ENCODE peak calls at places on chromosomes 4 and X, in four cellular contexts. X, Y, P and Z are unnamed samples.

GRCh38 chrX:101925733-101926132 is 6.1 kb downstream of the ZMAT1 start:
- DNase-seq in X (no peak), Y (no peak), P (no peak), Z (no peak)

GRCh38 chr4:172142331-172142738 is 329.1 kb downstream of the GALNTL6 start:
- DNase-seq in X (no peak), Y (peak; percentile 28), P (no peak), Z (peak; percentile 20)

GRCh38 chr4:187606581-187606980 is 389.0 kb upstream of the ZFP42 start:
- DNase-seq in X (no peak), Y (no peak), P (no peak), Z (no peak)

GRCh38 chr4:2436301-2436700 is 17.5 kb downstream of the CFAP99 start:
- DNase-seq in X (no peak), Y (no peak), P (no peak), Z (no peak)

GRCh38 chrX:153488231-153488914 is 6.4 kb upstream of the BGN start:
- DNase-seq in X (no peak), Y (no peak), P (no peak), Z (no peak)

GRCh38 chr4:7389101-7389701 is 45.5 kb downstream of the PSAPL1 start:
- DNase-seq in X (no peak), Y (no peak), P (peak; percentile 44), Z (no peak)

GRCh38 chr4:150323551-150324325 is 245.5 kb downstream of the DCLK2 start:
- DNase-seq in X (no peak), Y (no peak), P (no peak), Z (no peak)

GRCh38 chr4:105440890-105441289 is 33.0 kb downstream of the PPA2 start:
- DNase-seq in X (no peak), Y (no peak), P (no peak), Z (no peak)

GRCh38 chr4:95869961-95870500 is 30.1 kb downstream of the PDHA2 start:
- DNase-seq in X (no peak), Y (no peak), P (no peak), Z (no peak)

GRCh38 chrX:69306063-69306404 is 140.8 kb upstream of the PJA1 start:
- DNase-seq in X (no peak), Y (no peak), P (no peak), Z (no peak)

GRCh38 chr4:24978291-24979072 is 52.3 kb downstream of the LGI2 start:
- DNase-seq in X (no peak), Y (no peak), P (no peak), Z (no peak)

GRCh38 chr4:123838426-123838825 is 441.8 kb downstream of the SPRY1 start:
- DNase-seq in X (no peak), Y (no peak), P (no peak), Z (no peak)

GRCh38 chrX:130086414-130087207 is 23.7 kb downstream of the ELF4 start:
- DNase-seq in X (no peak), Y (no peak), P (peak; percentile 68), Z (no peak)

GRCh38 chr4:72582853-72583252 is 13.8 kb upstream of the ADAMTS3 start:
- DNase-seq in X (no peak), Y (no peak), P (no peak), Z (no peak)

GRCh38 chrX:134743121-134743520 is 84.8 kb upstream of the PLAC1 start:
- DNase-seq in X (no peak), Y (no peak), P (no peak), Z (no peak)

GRCh38 chr4:180610317-180610716 is 1632.9 kb upstream of the TENM3 start:
- DNase-seq in X (no peak), Y (no peak), P (no peak), Z (peak; percentile 29)

GRCh38 chrX:87805829-87806490 is 288.4 kb downstream of the KLHL4 start:
- DNase-seq in X (no peak), Y (no peak), P (no peak), Z (no peak)

GRCh38 chrX:103248553-103248952 is 6.4 kb downstream of the TCEAL8 start:
- DNase-seq in X (no peak), Y (no peak), P (no peak), Z (no peak)

GRCh38 chrX:40773809-40774208 is 38.5 kb upstream of the MED14 start:
- DNase-seq in X (no peak), Y (no peak), P (no peak), Z (no peak)

GRCh38 chr4:17722361-17722710 is 59.1 kb downstream of the FAM184B start:
- DNase-seq in X (no peak), Y (no peak), P (no peak), Z (no peak)

GRCh38 chr4:5760936-5761480 is 50.0 kb downstream of the EVC start:
- DNase-seq in X (no peak), Y (no peak), P (no peak), Z (no peak)

GRCh38 chr4:153713840-153714239 is 29.8 kb downstream of the TLR2 start:
- DNase-seq in X (no peak), Y (no peak), P (no peak), Z (no peak)

GRCh38 chr4:84579410-84579791 is 3.5 kb upstream of the CDS1 start:
- DNase-seq in X (no peak), Y (no peak), P (no peak), Z (peak; percentile 69)

GRCh38 chr4:1347410-1347864 is 429 bp downstream of the UVSSA start:
- DNase-seq in X (no peak), Y (peak; percentile 29), P (peak; percentile 86), Z (no peak)

GRCh38 chr4:98754736-98755135 is 96.3 kb upstream of the TSPAN5 start:
- DNase-seq in X (no peak), Y (no peak), P (no peak), Z (no peak)

DNA sequence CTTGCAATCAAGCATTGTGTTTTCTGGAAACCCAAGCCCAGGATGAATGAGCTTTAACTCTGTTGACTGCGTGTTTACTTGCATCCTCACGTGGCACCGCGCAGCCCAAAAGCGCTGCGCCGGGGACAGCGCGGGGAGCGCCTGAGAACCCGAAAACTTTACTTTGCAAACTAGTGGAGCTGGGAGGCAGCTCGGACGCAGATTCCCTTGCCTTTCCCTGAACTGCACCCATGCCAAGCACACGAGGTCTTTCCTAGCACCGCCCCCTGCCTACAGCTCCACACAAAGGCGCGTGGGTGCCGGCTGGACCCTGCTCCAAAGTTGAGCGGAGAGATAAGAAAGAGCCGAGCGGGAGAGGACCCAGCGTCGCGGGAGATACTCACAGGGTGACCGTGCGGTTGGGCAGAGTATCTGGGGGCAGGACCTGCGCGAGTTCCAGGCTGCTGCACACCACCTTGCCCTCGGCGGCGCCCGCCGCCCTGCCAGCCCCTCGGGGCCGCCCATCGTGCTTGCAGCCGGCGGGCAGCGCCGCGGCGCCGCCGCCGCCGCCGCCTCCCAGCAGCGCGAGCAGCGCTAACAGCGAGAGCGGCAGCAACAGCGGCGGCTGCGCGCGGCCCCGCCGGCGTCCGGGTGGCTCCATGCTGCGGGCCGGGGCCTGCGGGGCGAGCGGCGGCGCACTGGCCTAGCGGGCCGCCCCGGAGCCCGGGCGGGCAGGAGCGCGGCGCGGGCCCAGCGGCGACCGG is 550 bp downstream of the ADGRA3 start:
- DNase-seq in X (no peak), Y (no peak), P (peak; percentile 70), Z (no peak)
- TF ChIP-seq CTCF in X (no peak), Y (peak; percentile 17), P (no peak), Z (peak; percentile 6)

DNA sequence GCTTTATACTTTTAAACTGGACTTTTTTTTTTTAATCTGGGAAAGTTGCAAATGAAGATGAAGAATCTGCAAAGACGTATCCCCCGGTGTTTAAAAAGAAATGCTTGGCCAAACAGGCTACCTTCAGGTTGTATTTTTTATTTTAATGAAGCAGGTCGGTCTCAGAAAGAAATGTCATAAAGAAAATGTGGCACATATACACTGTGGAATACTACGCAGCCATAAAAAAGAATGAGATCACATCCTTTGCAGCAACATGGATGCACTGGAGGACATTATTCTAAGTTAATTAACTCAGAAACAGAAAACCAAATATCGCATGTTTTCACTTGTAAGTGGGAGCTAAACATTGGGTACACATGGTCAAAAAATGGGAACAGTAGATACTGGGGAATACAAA is 123.4 kb downstream of the IRF2 start:
- DNase-seq in X (no peak), Y (no peak), P (no peak), Z (no peak)
- H3K4me3 ChIP-seq in X (no peak overlapping the region), Y (no peak overlapping the region), P (no peak overlapping the region), Z (no peak overlapping the region)

GRCh38 chr4:138831943-138832342 is 183.6 kb upstream of the NOCT start:
- DNase-seq in X (no peak), Y (no peak), P (no peak), Z (no peak)
- TF ChIP-seq CTCF in X (no peak), Y (no peak), P (no peak), Z (no peak)

GRCh38 chrX:10828640-10829039 is 208.3 kb upstream of the MID1 start:
- DNase-seq in X (no peak), Y (no peak), P (no peak), Z (no peak)

GRCh38 chrX:10833299-10834169 is 213.1 kb upstream of the MID1 start:
- DNase-seq in X (no peak), Y (no peak), P (peak; percentile 47), Z (no peak)

DNA sequence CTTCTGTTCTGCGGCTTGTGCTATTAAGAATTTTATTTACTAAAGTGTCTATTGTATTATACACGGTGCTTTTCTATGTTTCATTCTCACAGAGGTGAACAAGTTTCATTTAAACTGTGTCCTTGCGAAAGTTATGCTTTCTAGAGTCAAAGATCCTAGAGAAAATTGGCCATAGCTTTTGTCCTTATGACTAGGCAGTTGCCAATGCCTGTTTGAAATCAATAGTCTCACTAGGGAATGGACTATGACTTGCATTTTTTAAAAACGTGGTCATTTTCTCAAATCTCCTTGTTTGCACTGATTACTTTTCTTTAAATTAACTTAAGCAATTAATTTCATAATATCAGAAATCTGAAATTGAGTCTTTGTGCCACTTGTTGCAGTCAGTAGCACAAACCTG is 211.7 kb upstream of the MID1 start:
- DNase-seq in X (no peak), Y (no peak), P (no peak), Z (no peak)
- H3K4me3 ChIP-seq in X (peak overlapping the region; percentile 7), Y (no peak overlapping the region), P (no peak overlapping the region), Z (no peak overlapping the region)

GRCh38 chr4:14529653-14530052 is 472.6 kb upstream of the CPEB2 start:
- DNase-seq in X (no peak), Y (no peak), P (no peak), Z (no peak)
- TF ChIP-seq CTCF in X (no peak), Y (no peak), P (no peak), Z (no peak)

GRCh38 chr4:137535718-137536117 is 3.4 kb upstream of the PCDH18 start:
- DNase-seq in X (no peak), Y (no peak), P (no peak), Z (no peak)

GRCh38 chr4:137533855-137534254 is 1.6 kb upstream of the PCDH18 start:
- DNase-seq in X (no peak), Y (no peak), P (no peak), Z (no peak)

GRCh38 chr4:137531951-137532868 is at the start of gene PCDH18:
- DNase-seq in X (no peak), Y (peak; percentile 84), P (peak; percentile 69), Z (no peak)

GRCh38 chr4:137532869-137533236 is 559 bp upstream of the PCDH18 start:
- DNase-seq in X (no peak), Y (no peak), P (no peak), Z (no peak)

DNA sequence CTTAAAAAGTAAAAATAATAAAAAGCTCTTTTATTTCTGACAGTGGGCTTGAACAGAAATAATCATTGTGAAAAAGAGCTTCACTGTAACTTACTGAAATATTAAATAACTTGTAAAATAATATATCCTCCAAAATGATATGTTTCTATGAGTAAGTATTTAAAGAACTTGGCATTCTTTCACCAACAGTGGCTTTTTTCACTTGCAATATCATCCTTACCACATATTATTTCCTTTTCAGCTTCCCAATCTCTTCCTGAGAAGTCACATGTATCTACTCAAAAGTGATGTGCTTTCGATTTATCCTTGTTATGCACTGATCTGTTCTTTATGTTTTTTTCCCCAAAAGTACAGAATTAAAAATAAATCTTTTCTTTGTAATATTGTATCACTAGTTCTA is 2.2 kb upstream of the PCDH18 start:
- DNase-seq in X (no peak), Y (no peak), P (no peak), Z (no peak)
- H3K4me3 ChIP-seq in X (no peak overlapping the region), Y (no peak overlapping the region), P (no peak overlapping the region), Z (no peak overlapping the region)